ENCODE peak calls at places on chromosomes 7 and 10, in ten cellular contexts. One of them, this sample, is unnamed.

GRCh38 chr10:110553905-110554304 is 13.6 kb upstream of the SMC3 start:
- DNase-seq in H4: no peak
- DNase-seq in central memory CD4-positive, alpha-beta T cell: no peak
- DNase-seq in GM12864: no peak
- DNase-seq in RWPE1: no peak
- DNase-seq in aorta: no peak
- DNase-seq in heart right ventricle: no peak
- DNase-seq in substantia nigra: no peak
- DNase-seq in neural crest cell: no peak
- DNase-seq in KG1: no peak
- DNase-seq in this sample: no peak

GRCh38 chr7:100588438-100588837 is 2.3 kb downstream of the FBXO24 start:
- DNase-seq in aorta: no peak
- DNase-seq in GM12864: no peak
- DNase-seq in RWPE1: no peak
- DNase-seq in heart right ventricle: no peak
- DNase-seq in H4: no peak
- DNase-seq in neural crest cell: no peak
- DNase-seq in central memory CD4-positive, alpha-beta T cell: no peak
- DNase-seq in substantia nigra: no peak
- DNase-seq in KG1: peak
- DNase-seq in this sample: no peak

GRCh38 chr7:47480576-47481538 is 101.1 kb downstream of the TNS3 start:
- DNase-seq in central memory CD4-positive, alpha-beta T cell: no peak
- DNase-seq in aorta: peak
- DNase-seq in KG1: no peak
- DNase-seq in H4: no peak
- DNase-seq in neural crest cell: no peak
- DNase-seq in GM12864: peak
- DNase-seq in RWPE1: no peak
- DNase-seq in heart right ventricle: no peak
- DNase-seq in substantia nigra: no peak
- DNase-seq in this sample: no peak

GRCh38 chr7:134948736-134949135 is 37.6 kb upstream of the AGBL3 start:
- DNase-seq in H4: no peak
- DNase-seq in heart right ventricle: no peak
- DNase-seq in aorta: no peak
- DNase-seq in central memory CD4-positive, alpha-beta T cell: no peak
- DNase-seq in RWPE1: no peak
- DNase-seq in GM12864: no peak
- DNase-seq in neural crest cell: no peak
- DNase-seq in substantia nigra: no peak
- DNase-seq in KG1: no peak
- DNase-seq in this sample: no peak

GRCh38 chr10:125550362-125550761 is 132.6 kb downstream of the TEX36 start:
- DNase-seq in heart right ventricle: no peak
- DNase-seq in KG1: no peak
- DNase-seq in GM12864: no peak
- DNase-seq in H4: no peak
- DNase-seq in substantia nigra: no peak
- DNase-seq in aorta: no peak
- DNase-seq in RWPE1: no peak
- DNase-seq in neural crest cell: no peak
- DNase-seq in central memory CD4-positive, alpha-beta T cell: no peak
- DNase-seq in this sample: no peak

GRCh38 chr7:4297165-4297842 is 384.8 kb upstream of the FOXK1 start:
- DNase-seq in aorta: no peak
- DNase-seq in GM12864: no peak
- DNase-seq in KG1: no peak
- DNase-seq in heart right ventricle: no peak
- DNase-seq in H4: no peak
- DNase-seq in RWPE1: no peak
- DNase-seq in substantia nigra: no peak
- DNase-seq in central memory CD4-positive, alpha-beta T cell: no peak
- DNase-seq in neural crest cell: no peak
- DNase-seq in this sample: no peak

GRCh38 chr10:57715233-57715632 is 552.5 kb downstream of the IPMK start:
- DNase-seq in substantia nigra: no peak
- DNase-seq in central memory CD4-positive, alpha-beta T cell: no peak
- DNase-seq in GM12864: no peak
- DNase-seq in aorta: no peak
- DNase-seq in heart right ventricle: no peak
- DNase-seq in KG1: no peak
- DNase-seq in RWPE1: no peak
- DNase-seq in H4: no peak
- DNase-seq in neural crest cell: no peak
- DNase-seq in this sample: no peak

GRCh38 chr7:155645652-155646051 is 1.2 kb downstream of the RBM33 start:
- DNase-seq in GM12864: no peak
- DNase-seq in neural crest cell: no peak
- DNase-seq in H4: no peak
- DNase-seq in substantia nigra: no peak
- DNase-seq in aorta: no peak
- DNase-seq in central memory CD4-positive, alpha-beta T cell: no peak
- DNase-seq in heart right ventricle: no peak
- DNase-seq in KG1: no peak
- DNase-seq in RWPE1: no peak
- DNase-seq in this sample: no peak

GRCh38 chr10:132783865-132784581 is 1.9 kb downstream of the NKX6-2 start:
- DNase-seq in neural crest cell: no peak
- DNase-seq in heart right ventricle: no peak
- DNase-seq in H4: no peak
- DNase-seq in substantia nigra: no peak
- DNase-seq in central memory CD4-positive, alpha-beta T cell: no peak
- DNase-seq in aorta: no peak
- DNase-seq in RWPE1: no peak
- DNase-seq in KG1: no peak
- DNase-seq in GM12864: no peak
- DNase-seq in this sample: no peak

GRCh38 chr7:134255814-134256213 is 60.9 kb downstream of the SLC35B4 start:
- DNase-seq in substantia nigra: no peak
- DNase-seq in central memory CD4-positive, alpha-beta T cell: no peak
- DNase-seq in neural crest cell: no peak
- DNase-seq in GM12864: no peak
- DNase-seq in aorta: no peak
- DNase-seq in H4: no peak
- DNase-seq in KG1: no peak
- DNase-seq in RWPE1: no peak
- DNase-seq in heart right ventricle: no peak
- DNase-seq in this sample: no peak

GRCh38 chr7:122709930-122710646 is 7.4 kb upstream of the RNF148 start:
- DNase-seq in substantia nigra: no peak
- DNase-seq in GM12864: no peak
- DNase-seq in heart right ventricle: no peak
- DNase-seq in aorta: no peak
- DNase-seq in RWPE1: no peak
- DNase-seq in KG1: no peak
- DNase-seq in neural crest cell: no peak
- DNase-seq in H4: no peak
- DNase-seq in central memory CD4-positive, alpha-beta T cell: no peak
- DNase-seq in this sample: no peak

GRCh38 chr10:63409465-63410027 is 56.2 kb downstream of the JMJD1C start:
- DNase-seq in KG1: no peak
- DNase-seq in aorta: no peak
- DNase-seq in H4: peak
- DNase-seq in neural crest cell: no peak
- DNase-seq in substantia nigra: no peak
- DNase-seq in RWPE1: no peak
- DNase-seq in central memory CD4-positive, alpha-beta T cell: no peak
- DNase-seq in heart right ventricle: no peak
- DNase-seq in GM12864: no peak
- DNase-seq in this sample: no peak

GRCh38 chr10:33332183-33333031 is 2.1 kb downstream of the NRP1 start:
- DNase-seq in heart right ventricle: no peak
- DNase-seq in KG1: no peak
- DNase-seq in substantia nigra: no peak
- DNase-seq in RWPE1: no peak
- DNase-seq in GM12864: no peak
- DNase-seq in aorta: no peak
- DNase-seq in neural crest cell: no peak
- DNase-seq in central memory CD4-positive, alpha-beta T cell: no peak
- DNase-seq in H4: no peak
- DNase-seq in this sample: no peak

This sample was measured in neuronal stem cell.